ENCODE peak calls at places on chromosomes 2 and 18, in ten cellular contexts. C, A, P, J, F, Y, X, M, I and W are unnamed samples.

GRCh38 chr2:10228611-10229365 is 73.9 kb upstream of the HPCAL1 start:
- DNase-seq in I (no peak), A (no peak), F (peak; percentile 8), P (no peak), Y (no peak), C (peak; percentile 50), M (no peak), X (no peak), J (no peak), W (no peak)

GRCh38 chr18:77132369-77133050 is at the start of gene MBP:
- DNase-seq in M (peak; percentile 60), Y (peak; percentile 75), A (peak; percentile 74), P (peak; percentile 53), F (peak; percentile 51), X (peak; percentile 72), I (no peak), C (peak; percentile 90), J (no peak), W (no peak)

GRCh38 chr2:119104414-119104813 is 54.1 kb downstream of the C1QL2 start:
- DNase-seq in P (no peak), Y (no peak), F (no peak), C (no peak), X (no peak), I (no peak), M (no peak), A (no peak), J (no peak), W (no peak)

GRCh38 chr2:71789556-71790219 is 336.3 kb downstream of the DYSF start:
- DNase-seq in P (peak; percentile 57), C (no peak), I (no peak), Y (peak; percentile 3), J (peak; percentile 35), A (no peak), X (no peak), M (no peak), F (no peak), W (no peak)

GRCh38 chr18:48605408-48605845 is 66.6 kb downstream of the CTIF start:
- DNase-seq in I (peak; percentile 51), J (peak; percentile 21), Y (no peak), M (no peak), X (no peak), F (no peak), C (no peak), A (no peak), P (no peak), W (no peak)

GRCh38 chr18:33074125-33074524 is 301.3 kb upstream of the KLHL14 start:
- DNase-seq in Y (no peak), F (no peak), I (no peak), X (no peak), A (no peak), C (no peak), J (no peak), P (no peak), M (no peak), W (no peak)

GRCh38 chr2:175049671-175050070 is 44.5 kb upstream of the CHN1 start:
- DNase-seq in Y (no peak), A (no peak), M (no peak), I (no peak), X (no peak), P (no peak), F (no peak), J (peak; percentile 64), C (no peak), W (no peak)

GRCh38 chr18:79985172-79985571 is 3.2 kb downstream of the TXNL4A start:
- DNase-seq in M (no peak), C (no peak), P (no peak), F (no peak), I (no peak), Y (no peak), A (no peak), X (no peak), J (no peak), W (no peak)

GRCh38 chr2:233013027-233013461 is at the start of gene NGEF:
- DNase-seq in F (no peak), A (no peak), P (no peak), J (no peak), Y (no peak), I (no peak), X (no peak), C (peak; percentile 51), M (no peak), W (no peak)

GRCh38 chr2:162013514-162014205 is 60.4 kb downstream of the DPP4 start:
- DNase-seq in A (no peak), M (no peak), F (no peak), C (no peak), P (no peak), I (no peak), X (no peak), Y (no peak), J (no peak), W (no peak)

GRCh38 chr2:136006658-136007057 is 21.2 kb upstream of the DARS1 start:
- DNase-seq in C (no peak), F (no peak), X (no peak), A (no peak), M (no peak), J (no peak), I (no peak), P (no peak), Y (no peak), W (no peak)

GRCh38 chr2:104574367-104574766 is 279.5 kb upstream of the POU3F3 start:
- DNase-seq in P (no peak), M (no peak), J (no peak), C (no peak), A (no peak), F (no peak), Y (no peak), I (no peak), X (no peak), W (no peak)
- H3K4me3 ChIP-seq in P (no peak overlapping the region), M (no peak overlapping the region), J (no peak overlapping the region), C (no peak overlapping the region), A (no peak overlapping the region), F (no peak overlapping the region), Y (no peak overlapping the region), I (no peak overlapping the region), X (no peak overlapping the region), W (no peak overlapping the region)

GRCh38 chr2:27736031-27736889 is 35.3 kb upstream of the MRPL33 start:
- DNase-seq in I (no peak), F (no peak), A (no peak), J (no peak), C (no peak), X (no peak), P (no peak), M (no peak), Y (no peak), W (no peak)

GRCh38 chr2:27734305-27734704 is 37.2 kb upstream of the MRPL33 start:
- DNase-seq in M (no peak), F (no peak), I (no peak), Y (no peak), C (no peak), A (no peak), X (no peak), J (no peak), P (no peak), W (no peak)

GRCh38 chr2:27736890-27737204 is 34.7 kb upstream of the MRPL33 start:
- DNase-seq in C (no peak), F (no peak), M (no peak), X (no peak), J (no peak), I (no peak), Y (no peak), A (no peak), P (no peak), W (no peak)

GRCh38 chr2:27737676-27738348 is 33.7 kb upstream of the MRPL33 start:
- DNase-seq in C (no peak), Y (peak; percentile 44), J (peak; percentile 96), A (no peak), X (no peak), M (peak; percentile 42), F (peak; percentile 43), P (peak; percentile 94), I (peak; percentile 79), W (peak; percentile 90)

GRCh38 chr2:27735263-27735904 is 36.1 kb upstream of the MRPL33 start:
- DNase-seq in J (peak; percentile 74), A (peak; percentile 78), C (peak; percentile 95), M (peak; percentile 86), F (peak; percentile 78), X (peak; percentile 85), Y (peak; percentile 87), I (peak; percentile 66), P (peak; percentile 56), W (peak; percentile 38)
- H3K4me3 ChIP-seq in J (peak overlapping the region; percentile 42), A (peak overlapping the region; percentile 43), C (no peak overlapping the region), M (peak overlapping the region; percentile 69), F (peak overlapping the region; percentile 47), X (peak overlapping the region; percentile 64), Y (peak overlapping the region; percentile 32), I (peak overlapping the region; percentile 55), P (peak overlapping the region; percentile 72), W (peak overlapping the region; percentile 34)

GRCh38 chr18:3454365-3455089 is 4.6 kb downstream of the TGIF1 start:
- DNase-seq in X (no peak), Y (peak; percentile 48), P (peak; percentile 52), I (peak; percentile 85), C (no peak), M (no peak), J (peak; percentile 73), A (no peak), F (peak; percentile 40), W (no peak)

GRCh38 chr18:3451989-3452749 is 2.2 kb downstream of the TGIF1 start:
- DNase-seq in M (peak; percentile 42), C (peak; percentile 81), X (peak; percentile 44), J (peak; percentile 64), A (peak; percentile 49), F (peak; percentile 73), I (peak; percentile 80), Y (peak; percentile 67), P (no peak), W (no peak)

GRCh38 chr18:3451166-3451988 is 1.4 kb downstream of the TGIF1 start:
- DNase-seq in Y (peak; percentile 95), J (peak; percentile 91), F (peak; percentile 95), I (peak; percentile 95), A (peak; percentile 92), P (peak; percentile 75), C (peak; percentile 98), M (peak; percentile 95), X (peak; percentile 95), W (no peak)

GRCh38 chr18:3453540-3454364 is 3.8 kb downstream of the TGIF1 start:
- DNase-seq in P (peak; percentile 83), X (peak; percentile 20), M (peak; percentile 53), F (peak; percentile 79), J (peak; percentile 97), A (peak; percentile 61), C (peak; percentile 86), Y (peak; percentile 43), I (peak; percentile 97), W (peak; percentile 89)

GRCh38 chr18:3452750-3453539 is 3.0 kb downstream of the TGIF1 start:
- DNase-seq in I (peak; percentile 56), Y (no peak), F (peak; percentile 29), C (no peak), X (no peak), P (no peak), A (no peak), M (no peak), J (peak; percentile 50), W (no peak)
- H3K4me3 ChIP-seq in I (peak overlapping the region; percentile 99), Y (no peak overlapping the region), F (peak overlapping the region; percentile 60), C (peak overlapping the region; percentile 85), X (peak overlapping the region; percentile 91), P (peak overlapping the region; percentile 83), A (no peak overlapping the region), M (peak overlapping the region; percentile 97), J (peak overlapping the region; percentile 96), W (peak overlapping the region; percentile 97)

DNA sequence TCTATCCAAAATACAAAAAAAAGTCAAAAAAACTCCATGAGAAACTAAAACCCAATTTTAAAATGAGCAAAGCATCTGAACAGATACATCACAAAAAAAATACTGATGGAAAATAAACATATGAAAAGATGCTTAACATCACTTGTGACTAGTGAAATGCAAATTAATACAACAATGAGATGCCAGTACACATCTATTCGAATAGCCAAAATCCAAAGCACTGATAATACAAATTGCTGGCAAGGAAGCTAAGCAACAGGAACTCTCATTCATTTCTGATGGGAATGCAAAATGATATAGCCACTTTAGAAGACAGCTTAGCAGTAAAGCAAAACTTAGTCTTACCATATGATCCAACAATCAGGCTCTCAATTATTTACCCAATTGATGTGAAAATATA is 190.2 kb upstream of the FN1 start:
- DNase-seq in X (no peak), F (no peak), J (no peak), I (no peak), P (no peak), A (no peak), Y (no peak), C (no peak), M (no peak), W (no peak)
- H3K4me3 ChIP-seq in X (no peak overlapping the region), F (no peak overlapping the region), J (no peak overlapping the region), I (no peak overlapping the region), P (no peak overlapping the region), A (no peak overlapping the region), Y (no peak overlapping the region), C (no peak overlapping the region), M (no peak overlapping the region), W (no peak overlapping the region)